ENCODE peak calls at places on chromosome 12, in five cellular contexts. F is non-pigmented ciliary epithelial cell, P is AG08396, G is NCI-H69, B is ovary. D is an unnamed sample.

GRCh38 chr12:32159381-32159780 is 52.7 kb downstream of the BICD1 start:
- DNase-seq in F (no peak), P (no peak), G (no peak), B (no peak), D (no peak)

GRCh38 chr12:47808049-47808448 is 11.7 kb downstream of the HDAC7 start:
- DNase-seq in F (no peak), P (no peak), G (peak; percentile 29), B (peak; percentile 60), D (no peak)

GRCh38 chr12:132133952-132134652 is 10.0 kb downstream of the DDX51 start:
- DNase-seq in F (no peak), P (no peak), G (peak; percentile 80), B (no peak), D (no peak)

GRCh38 chr12:63958876-63959275 is 114.4 kb downstream of the SRGAP1 start:
- DNase-seq in F (no peak), P (no peak), G (peak; percentile 96), B (no peak), D (no peak)

GRCh38 chr12:30792648-30793499 is 38.1 kb upstream of the CAPRIN2 start:
- DNase-seq in F (peak; percentile 37), P (peak; percentile 34), G (peak; percentile 75), B (no peak), D (no peak)

GRCh38 chr12:57518920-57519757 is 1.2 kb downstream of the DDIT3 start:
- DNase-seq in F (no peak), P (no peak), G (peak; percentile 71), B (no peak), D (peak; percentile 27)

GRCh38 chr12:92290016-92290685 is 144.5 kb upstream of the BTG1 start:
- DNase-seq in F (peak; percentile 41), P (peak; percentile 37), G (no peak), B (no peak), D (peak; percentile 43)

GRCh38 chr12:106249411-106250135 is 1.8 kb upstream of the CKAP4 start:
- DNase-seq in F (no peak), P (no peak), G (peak; percentile 49), B (no peak), D (no peak)

GRCh38 chr12:57476162-57476992 is 3.3 kb downstream of the ARHGAP9 start:
- DNase-seq in F (no peak), P (no peak), G (peak; percentile 54), B (no peak), D (no peak)

GRCh38 chr12:1665366-1665765 is 25.5 kb upstream of the ADIPOR2 start:
- DNase-seq in F (no peak), P (no peak), G (no peak), B (no peak), D (no peak)

D was measured in retinal pigment epithelial cell.